ENCODE peak calls at places on chromosome 4, in six cellular contexts. One of them, this sample, is unnamed.
A peak's percentile ranks its signal among the peaks of the same experiment; 100 is the strongest.

GRCh38 chr4:173044340-173044739 is 124.3 kb upstream of the GALNT7 start:
- DNase-seq in stomach: no peak
- DNase-seq in choroid plexus epithelial cell: no peak
- DNase-seq in fibroblast of lung: no peak
- DNase-seq in brain microvascular endothelial cell: no peak
- DNase-seq in T-helper 1 cell: no peak
- DNase-seq in this sample: no peak

GRCh38 chr4:3270141-3270611 is 21.2 kb downstream of the MSANTD1 start:
- DNase-seq in stomach: peak; percentile 16
- DNase-seq in choroid plexus epithelial cell: no peak
- DNase-seq in fibroblast of lung: peak; percentile 31
- DNase-seq in brain microvascular endothelial cell: no peak
- DNase-seq in T-helper 1 cell: no peak
- DNase-seq in this sample: no peak

GRCh38 chr4:11423465-11423864 is 5.2 kb downstream of the HS3ST1 start:
- DNase-seq in stomach: no peak
- DNase-seq in T-helper 1 cell: no peak
- DNase-seq in fibroblast of lung: no peak
- DNase-seq in brain microvascular endothelial cell: no peak
- DNase-seq in choroid plexus epithelial cell: no peak
- DNase-seq in this sample: no peak

GRCh38 chr4:17066972-17067371 is 168.5 kb upstream of the LDB2 start:
- DNase-seq in brain microvascular endothelial cell: peak; percentile 90
- DNase-seq in stomach: no peak
- DNase-seq in choroid plexus epithelial cell: peak; percentile 81
- DNase-seq in T-helper 1 cell: no peak
- DNase-seq in fibroblast of lung: peak; percentile 94
- DNase-seq in this sample: peak; percentile 19

GRCh38 chr4:40357738-40358137 is 22.6 kb downstream of the CHRNA9 start:
- DNase-seq in choroid plexus epithelial cell: no peak
- DNase-seq in stomach: no peak
- DNase-seq in brain microvascular endothelial cell: no peak
- DNase-seq in T-helper 1 cell: no peak
- DNase-seq in fibroblast of lung: peak; percentile 2
- DNase-seq in this sample: no peak

GRCh38 chr4:124483043-124483906 is 229.3 kb downstream of the ANKRD50 start:
- DNase-seq in stomach: no peak
- DNase-seq in brain microvascular endothelial cell: peak; percentile 11
- DNase-seq in fibroblast of lung: peak; percentile 41
- DNase-seq in T-helper 1 cell: no peak
- DNase-seq in choroid plexus epithelial cell: no peak
- DNase-seq in this sample: no peak

GRCh38 chr4:20251796-20252655 is at the start of gene SLIT2:
- DNase-seq in stomach: peak; percentile 81
- DNase-seq in T-helper 1 cell: peak; percentile 1
- DNase-seq in fibroblast of lung: peak; percentile 78
- DNase-seq in brain microvascular endothelial cell: peak; percentile 78
- DNase-seq in choroid plexus epithelial cell: peak; percentile 84
- DNase-seq in this sample: no peak

GRCh38 chr4:23903859-23904438 is 14.1 kb upstream of the PPARGC1A start:
- DNase-seq in choroid plexus epithelial cell: no peak
- DNase-seq in T-helper 1 cell: no peak
- DNase-seq in fibroblast of lung: no peak
- DNase-seq in stomach: peak; percentile 58
- DNase-seq in brain microvascular endothelial cell: no peak
- DNase-seq in this sample: no peak

GRCh38 chr4:182924497-182924896 is 7.3 kb upstream of the DCTD start:
- DNase-seq in T-helper 1 cell: no peak
- DNase-seq in brain microvascular endothelial cell: peak; percentile 29
- DNase-seq in stomach: no peak
- DNase-seq in fibroblast of lung: peak; percentile 77
- DNase-seq in choroid plexus epithelial cell: peak; percentile 48
- DNase-seq in this sample: no peak